ENCODE peak calls at places on chromosomes 13 and 19, in ten cellular contexts. U, B, Q, N, E, D, C, K, G and O are unnamed samples.

GRCh38 chr13:23509781-23510543 is 60.2 kb upstream of the TNFRSF19 start:
- DNase-seq in K (peak; percentile 77), G (peak; percentile 80), U (no peak), D (no peak), B (no peak), Q (peak; percentile 85), N (no peak), E (peak; percentile 74), C (peak; percentile 55), O (no peak)

GRCh38 chr13:109606404-109607028 is 179.9 kb downstream of the IRS2 start:
- DNase-seq in N (no peak), E (no peak), G (no peak), C (peak; percentile 13), D (no peak), K (no peak), U (no peak), Q (peak; percentile 32), B (no peak), O (no peak)

GRCh38 chr13:50080856-50081105 is 65.5 kb downstream of the KCNRG start:
- DNase-seq in U (no peak), D (no peak), Q (peak; percentile 39), K (no peak), E (no peak), B (no peak), N (no peak), C (peak; percentile 38), G (peak; percentile 44), O (no peak)

GRCh38 chr19:1079566-1080111 is 12.7 kb downstream of the ARHGAP45 start:
- DNase-seq in B (no peak), N (peak; percentile 39), U (no peak), D (no peak), K (no peak), C (no peak), E (no peak), Q (no peak), G (no peak), O (no peak)

GRCh38 chr13:85462792-85463425 is 336.3 kb downstream of the SLITRK6 start:
- DNase-seq in N (no peak), Q (no peak), D (no peak), B (no peak), C (no peak), U (no peak), E (no peak), G (no peak), K (no peak), O (no peak)

GRCh38 chr19:797528-798414 is 519 bp downstream of the PTBP1 start:
- DNase-seq in N (peak; percentile 91), U (peak; percentile 58), K (peak; percentile 90), Q (peak; percentile 92), D (peak; percentile 89), C (peak; percentile 97), E (peak; percentile 65), B (peak; percentile 80), G (peak; percentile 91), O (peak; percentile 86)

GRCh38 chr13:90800082-90800746 is 547.3 kb upstream of the MIR17HG start:
- DNase-seq in U (no peak), Q (peak; percentile 22), C (peak; percentile 91), N (peak; percentile 18), E (no peak), D (peak; percentile 60), K (no peak), B (peak; percentile 49), G (peak; percentile 59), O (no peak)

GRCh38 chr13:49084961-49085360 is 109.2 kb downstream of the FNDC3A start:
- DNase-seq in E (no peak), C (no peak), G (no peak), D (no peak), U (no peak), N (no peak), Q (no peak), K (no peak), B (no peak), O (no peak)

GRCh38 chr13:29498426-29499040 is 97.0 kb downstream of the SLC7A1 start:
- DNase-seq in D (no peak), B (no peak), U (no peak), Q (no peak), N (no peak), G (no peak), K (no peak), E (no peak), C (no peak), O (no peak)

GRCh38 chr13:29494520-29494919 is 101.0 kb downstream of the SLC7A1 start:
- DNase-seq in E (no peak), G (no peak), B (no peak), K (no peak), U (no peak), D (no peak), N (no peak), C (no peak), Q (no peak), O (no peak)

GRCh38 chr13:29496241-29496712 is 99.2 kb downstream of the SLC7A1 start:
- DNase-seq in K (no peak), D (no peak), Q (no peak), C (peak; percentile 26), N (no peak), B (no peak), U (no peak), G (peak; percentile 46), E (no peak), O (no peak)

GRCh38 chr13:29499766-29500165 is 95.7 kb downstream of the SLC7A1 start:
- DNase-seq in U (no peak), Q (no peak), C (no peak), N (no peak), E (no peak), B (no peak), D (no peak), K (no peak), G (no peak), O (no peak)

DNA sequence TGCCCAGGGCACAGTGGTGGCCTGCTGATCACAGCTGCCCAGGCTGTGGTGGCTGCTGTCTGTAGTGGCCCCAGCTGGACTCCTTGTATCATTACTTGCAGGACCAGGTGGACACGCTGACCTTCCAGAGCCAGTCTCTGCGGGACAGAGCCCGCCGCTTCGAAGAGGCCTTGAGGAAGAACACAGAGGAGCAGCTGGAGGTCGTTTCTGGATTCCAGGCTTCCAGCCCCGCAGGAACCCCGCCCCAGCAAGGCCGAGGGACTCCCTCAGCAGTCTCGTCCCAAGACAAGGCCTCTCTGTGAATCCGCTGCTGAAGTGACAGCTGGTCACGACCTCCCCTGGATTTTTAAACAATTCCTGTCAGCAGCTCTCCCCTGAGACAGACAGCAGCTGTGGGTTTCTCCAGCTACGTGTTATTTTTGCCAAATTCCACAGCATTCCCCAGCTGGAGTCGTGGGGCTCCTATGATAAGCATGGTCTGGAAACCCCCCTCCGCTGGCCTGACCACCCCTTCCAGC is 98.3 kb downstream of the SLC7A1 start:
- DNase-seq in G (peak; percentile 85), C (peak; percentile 88), D (no peak), B (peak; percentile 35), K (peak; percentile 45), Q (peak; percentile 89), U (no peak), E (peak; percentile 34), N (no peak), O (no peak)
- TF ChIP-seq CTCF in G (no peak), C (no peak), D (no peak), B (no peak), K (no peak), Q (no peak), U (no peak), E (no peak), N (no peak), O (no peak)

DNA sequence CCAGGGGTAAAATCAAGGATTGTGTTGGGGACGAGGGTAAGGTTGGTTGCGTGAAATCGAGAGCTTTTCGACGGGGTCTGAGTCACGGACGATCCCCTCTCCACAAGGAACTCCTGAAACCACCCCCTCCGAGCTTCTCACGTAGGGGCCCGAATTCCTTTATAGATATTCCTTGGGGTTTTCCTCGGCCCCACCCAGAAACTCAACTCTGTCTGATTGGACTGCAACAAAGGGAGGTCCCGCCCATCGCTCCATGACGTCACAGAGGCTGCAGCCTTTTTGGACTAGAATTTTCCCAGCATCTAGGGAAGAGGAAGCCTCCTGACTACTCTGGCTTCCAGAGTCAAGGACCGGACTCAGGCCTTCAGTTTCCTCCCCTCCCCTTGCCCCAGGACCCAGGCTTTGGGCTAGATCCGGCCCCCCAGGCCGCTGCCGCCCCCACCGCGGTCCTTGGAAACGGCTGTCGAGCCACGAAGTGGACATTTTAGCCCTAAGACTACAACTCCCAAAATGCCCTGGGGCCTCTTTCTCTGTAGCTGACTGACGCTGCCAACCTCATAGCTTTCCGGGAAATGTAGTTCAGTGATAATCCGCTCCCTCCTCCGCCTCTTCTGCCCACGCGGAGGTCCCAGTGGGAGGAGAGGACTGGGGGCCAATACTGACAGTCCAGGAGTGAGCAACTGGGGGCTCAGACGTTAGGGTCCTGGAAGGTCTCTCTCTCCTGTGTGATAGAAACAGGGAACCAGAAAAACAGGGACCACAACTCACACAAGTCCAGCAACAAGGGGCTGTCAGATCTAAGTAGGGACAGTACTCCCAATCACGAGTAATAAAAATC is at the start of gene IZUMO1:
- DNase-seq in N (peak; percentile 71), K (peak; percentile 82), Q (peak; percentile 92), G (peak; percentile 95), U (peak; percentile 43), B (peak; percentile 33), C (peak; percentile 93), E (peak; percentile 94), D (peak; percentile 82), O (peak; percentile 85)
- H3K4me3 ChIP-seq in N (no peak within 1 kb of the TSS), K (peak within 1 kb of the TSS; percentile 33), Q (peak within 1 kb of the TSS; percentile 76), G (peak within 1 kb of the TSS; percentile 52), U (peak within 1 kb of the TSS; percentile 66), B (peak within 1 kb of the TSS; percentile 31), C (peak within 1 kb of the TSS; percentile 56), E (peak within 1 kb of the TSS; percentile 69), D (peak within 1 kb of the TSS; percentile 40), O (peak within 1 kb of the TSS; percentile 58)

GRCh38 chr13:78131811-78132210 is 213.2 kb upstream of the EDNRB start:
- DNase-seq in Q (peak; percentile 23), K (no peak), C (peak; percentile 5), G (peak; percentile 26), D (no peak), E (no peak), B (no peak), U (no peak), N (no peak), O (no peak)
- TF ChIP-seq CTCF in Q (peak; percentile 55), K (peak; percentile 32), C (peak; percentile 33), G (peak; percentile 40), D (no peak), E (peak; percentile 56), B (no peak), U (no peak), N (no peak), O (no peak)

GRCh38 chr13:37201081-37201480 is 95.6 kb upstream of the CSNK1A1L start:
- DNase-seq in N (no peak), B (no peak), G (no peak), Q (no peak), U (no peak), D (no peak), E (no peak), K (no peak), C (no peak), O (no peak)

GRCh38 chr13:37202264-37202663 is 96.8 kb upstream of the CSNK1A1L start:
- DNase-seq in E (no peak), K (no peak), U (no peak), G (no peak), D (no peak), B (no peak), N (no peak), C (no peak), Q (no peak), O (no peak)

GRCh38 chr13:37192986-37193385 is 87.5 kb upstream of the CSNK1A1L start:
- DNase-seq in G (peak; percentile 18), B (no peak), C (peak; percentile 36), K (no peak), D (no peak), E (no peak), N (no peak), U (no peak), Q (peak; percentile 36), O (no peak)

GRCh38 chr13:37194428-37194861 is 89.0 kb upstream of the CSNK1A1L start:
- DNase-seq in Q (peak; percentile 61), G (peak; percentile 84), B (no peak), U (no peak), D (no peak), E (peak; percentile 77), C (peak; percentile 49), N (no peak), K (no peak), O (no peak)

DNA sequence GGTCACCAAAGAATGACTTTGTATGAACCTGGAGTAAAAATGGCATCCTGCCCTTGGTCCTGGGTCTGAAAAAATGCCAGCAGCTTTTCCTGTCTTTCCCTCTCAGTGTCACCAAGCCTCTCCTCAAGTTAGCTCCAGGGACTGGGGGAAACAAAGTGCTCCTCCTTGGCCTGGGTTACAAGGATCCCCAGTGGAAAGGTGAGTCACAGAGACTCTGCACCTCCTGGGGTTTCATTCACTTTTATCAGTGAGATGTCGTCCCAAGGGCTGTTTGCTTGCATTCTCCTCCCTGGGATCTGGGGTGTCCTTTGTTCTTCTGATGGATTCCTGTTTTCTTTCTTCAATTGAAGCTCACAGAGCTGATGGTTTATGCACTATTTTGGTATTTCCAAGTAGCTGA is 93.2 kb upstream of the CSNK1A1L start:
- DNase-seq in N (no peak), B (no peak), C (no peak), Q (no peak), K (no peak), D (no peak), E (no peak), U (no peak), G (no peak), O (no peak)
- H3K4me3 ChIP-seq in N (no peak overlapping the region), B (no peak overlapping the region), C (no peak overlapping the region), Q (no peak overlapping the region), K (no peak overlapping the region), D (no peak overlapping the region), E (no peak overlapping the region), U (no peak overlapping the region), G (no peak overlapping the region), O (no peak overlapping the region)